ENCODE peak calls at places on chromosome 6, in eight cellular contexts. U is body of pancreas, V is lower leg skin, N is B cell, O is breast epithelium, J is cardiac fibroblast, C is lower lobe of right lung, F is keratinocyte. G is an unnamed sample.

GRCh38 chr6:90230547-90231240 is 65.9 kb downstream of the BACH2 start:
- DNase-seq in U (no peak), V (peak), N (no peak), O (no peak), J (peak), C (no peak), F (no peak), G (no peak)

GRCh38 chr6:149176971-149177667 is 140.4 kb upstream of the TAB2 start:
- DNase-seq in U (peak), V (no peak), N (no peak), O (no peak), J (no peak), C (no peak), F (no peak), G (no peak)

GRCh38 chr6:34519971-34520644 is 36.0 kb downstream of the SPDEF start:
- DNase-seq in U (no peak), V (no peak), N (no peak), O (no peak), J (no peak), C (no peak), F (no peak), G (no peak)

GRCh38 chr6:113281014-113281810 is 575.9 kb upstream of the MARCKS start:
- DNase-seq in U (no peak), V (no peak), N (no peak), O (no peak), J (peak), C (no peak), F (no peak), G (no peak)

GRCh38 chr6:1336246-1336843 is 24.4 kb downstream of the FOXQ1 start:
- DNase-seq in U (peak), V (peak), N (peak), O (peak), J (no peak), C (no peak), F (no peak), G (no peak)

GRCh38 chr6:165634486-165634885 is 28.6 kb downstream of the PDE10A start:
- DNase-seq in U (no peak), V (no peak), N (no peak), O (no peak), J (no peak), C (no peak), F (no peak), G (no peak)

GRCh38 chr6:141195251-141195832 is 937.4 kb upstream of the GJE1 start:
- DNase-seq in U (no peak), V (no peak), N (no peak), O (peak), J (no peak), C (no peak), F (no peak), G (no peak)

GRCh38 chr6:11525468-11526155 is 11.9 kb upstream of the TMEM170B start:
- DNase-seq in U (no peak), V (peak), N (no peak), O (peak), J (peak), C (no peak), F (no peak), G (no peak)

GRCh38 chr6:83067448-83068413 is at the start of gene DOP1A:
- DNase-seq in U (peak), V (peak), N (peak), O (peak), J (peak), C (peak), F (peak), G (peak)

GRCh38 chr6:122704086-122704485 is 75.4 kb upstream of the FABP7 start:
- DNase-seq in U (no peak), V (no peak), N (no peak), O (no peak), J (no peak), C (no peak), F (no peak), G (no peak)

GRCh38 chr6:78487401-78487800 is 379.9 kb upstream of the IRAK1BP1 start:
- DNase-seq in U (no peak), V (no peak), N (no peak), O (no peak), J (no peak), C (no peak), F (no peak), G (no peak)

GRCh38 chr6:11495565-11496145 is 41.9 kb upstream of the TMEM170B start:
- DNase-seq in U (no peak), V (no peak), N (no peak), O (no peak), J (no peak), C (no peak), F (no peak), G (no peak)

GRCh38 chr6:92376711-92377110 is 1042.6 kb downstream of the EPHA7 start:
- DNase-seq in U (no peak), V (no peak), N (no peak), O (no peak), J (no peak), C (no peak), F (no peak), G (no peak)

GRCh38 chr6:31171931-31172882 is 1.7 kb upstream of the POU5F1 start:
- DNase-seq in U (no peak), V (no peak), N (no peak), O (no peak), J (no peak), C (no peak), F (no peak), G (no peak)

GRCh38 chr6:154139894-154140293 is 100.9 kb downstream of the OPRM1 start:
- DNase-seq in U (no peak), V (no peak), N (no peak), O (no peak), J (no peak), C (no peak), F (no peak), G (no peak)

GRCh38 chr6:148915889-148916288 is 169.1 kb downstream of the UST start:
- DNase-seq in U (no peak), V (no peak), N (no peak), O (no peak), J (no peak), C (no peak), F (no peak), G (no peak)

GRCh38 chr6:137692806-137693205 is 174.3 kb upstream of the TNFAIP3 start:
- DNase-seq in U (no peak), V (no peak), N (no peak), O (no peak), J (no peak), C (no peak), F (no peak), G (no peak)

GRCh38 chr6:75337805-75338204 is 53.2 kb upstream of the TMEM30A start:
- DNase-seq in U (no peak), V (no peak), N (no peak), O (no peak), J (peak), C (no peak), F (no peak), G (no peak)

GRCh38 chr6:147287869-147288271 is 83.7 kb downstream of the STXBP5 start:
- DNase-seq in U (no peak), V (no peak), N (no peak), O (no peak), J (peak), C (no peak), F (no peak), G (no peak)

GRCh38 chr6:135535989-135536414 is 38.5 kb upstream of the AHI1 start:
- DNase-seq in U (no peak), V (no peak), N (peak), O (no peak), J (peak), C (no peak), F (peak), G (no peak)

GRCh38 chr6:20877008-20877937 is 343.0 kb downstream of the CDKAL1 start:
- DNase-seq in U (peak), V (peak), N (no peak), O (peak), J (peak), C (no peak), F (peak), G (no peak)

GRCh38 chr6:108114861-108115597 is 40.5 kb upstream of the OSTM1 start:
- DNase-seq in U (peak), V (peak), N (peak), O (no peak), J (peak), C (peak), F (no peak), G (no peak)
- TF ChIP-seq CTCF in U (peak), V (no peak), N (no peak), O (no peak), J (no peak), C (no peak), F (no peak), G (no peak)

DNA sequence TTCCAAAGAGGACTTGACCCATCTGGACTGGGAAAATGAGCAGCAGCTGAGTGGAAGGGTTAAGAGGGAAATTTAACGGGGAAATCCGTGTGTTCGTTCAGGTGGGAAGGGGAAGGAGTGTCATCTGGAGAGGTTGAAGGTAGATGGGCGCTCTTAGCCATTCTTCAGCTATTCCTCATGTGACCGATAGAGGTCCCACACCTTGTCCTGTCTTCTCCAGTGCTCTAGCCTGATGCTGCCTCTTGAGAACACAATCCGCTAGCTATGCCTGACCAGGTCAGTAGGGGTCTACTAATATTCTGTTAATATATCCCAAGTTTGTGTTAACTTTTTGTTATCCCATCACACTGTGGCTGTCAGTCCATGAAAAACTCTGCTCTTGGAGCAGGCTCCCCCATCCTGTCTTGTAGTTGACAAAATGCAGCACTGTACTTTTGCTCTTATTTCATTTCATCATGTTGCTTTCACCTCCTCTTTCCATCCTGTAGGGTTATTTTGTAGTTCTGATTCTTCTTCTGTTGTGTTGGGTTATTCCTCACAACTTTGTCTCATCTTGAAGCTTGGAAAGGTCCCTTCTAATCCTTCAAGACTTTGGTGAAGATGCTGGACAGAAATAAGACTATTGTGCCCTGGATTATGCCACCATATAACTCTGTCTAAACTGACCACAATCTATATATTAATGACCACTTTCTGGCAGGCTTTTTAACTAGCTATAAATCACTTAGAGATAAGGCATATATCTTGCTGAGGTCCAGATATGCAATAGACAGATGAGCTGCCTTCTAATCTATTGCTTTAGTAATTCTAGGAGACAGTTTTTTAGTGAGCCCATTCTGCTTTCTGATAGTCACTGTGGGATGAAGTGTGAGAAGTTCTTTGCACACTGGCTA is 123.4 kb upstream of the SUPT3H start:
- DNase-seq in U (no peak), V (no peak), N (no peak), O (no peak), J (no peak), C (no peak), F (no peak), G (no peak)
- TF ChIP-seq CTCF in U (no peak), V (no peak), N (no peak), O (no peak), J (peak), C (no peak), F (no peak), G (no peak)

DNA sequence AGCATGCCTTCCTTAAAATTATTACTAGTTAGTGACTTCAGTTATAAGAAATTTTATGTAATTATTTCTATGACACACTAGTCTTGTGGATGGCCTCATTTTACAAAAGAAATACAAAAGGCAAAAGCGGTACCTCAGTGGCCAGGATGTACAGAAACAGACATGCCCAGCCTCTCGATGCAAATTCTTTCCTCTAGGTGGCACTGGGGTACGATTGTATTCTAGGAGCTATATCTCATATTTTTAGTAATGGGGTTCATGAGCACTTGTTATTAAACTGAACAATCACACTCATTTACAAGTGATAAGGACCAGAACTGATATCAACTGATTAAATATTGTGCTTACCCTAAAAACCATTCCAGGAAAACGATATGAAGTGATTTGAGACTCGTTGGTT is 59.8 kb downstream of the SOD2 start:
- DNase-seq in U (no peak), V (no peak), N (no peak), O (no peak), J (peak), C (no peak), F (no peak), G (no peak)
- TF ChIP-seq CTCF in U (peak), V (no peak), N (no peak), O (no peak), J (peak), C (peak), F (peak), G (no peak)

DNA sequence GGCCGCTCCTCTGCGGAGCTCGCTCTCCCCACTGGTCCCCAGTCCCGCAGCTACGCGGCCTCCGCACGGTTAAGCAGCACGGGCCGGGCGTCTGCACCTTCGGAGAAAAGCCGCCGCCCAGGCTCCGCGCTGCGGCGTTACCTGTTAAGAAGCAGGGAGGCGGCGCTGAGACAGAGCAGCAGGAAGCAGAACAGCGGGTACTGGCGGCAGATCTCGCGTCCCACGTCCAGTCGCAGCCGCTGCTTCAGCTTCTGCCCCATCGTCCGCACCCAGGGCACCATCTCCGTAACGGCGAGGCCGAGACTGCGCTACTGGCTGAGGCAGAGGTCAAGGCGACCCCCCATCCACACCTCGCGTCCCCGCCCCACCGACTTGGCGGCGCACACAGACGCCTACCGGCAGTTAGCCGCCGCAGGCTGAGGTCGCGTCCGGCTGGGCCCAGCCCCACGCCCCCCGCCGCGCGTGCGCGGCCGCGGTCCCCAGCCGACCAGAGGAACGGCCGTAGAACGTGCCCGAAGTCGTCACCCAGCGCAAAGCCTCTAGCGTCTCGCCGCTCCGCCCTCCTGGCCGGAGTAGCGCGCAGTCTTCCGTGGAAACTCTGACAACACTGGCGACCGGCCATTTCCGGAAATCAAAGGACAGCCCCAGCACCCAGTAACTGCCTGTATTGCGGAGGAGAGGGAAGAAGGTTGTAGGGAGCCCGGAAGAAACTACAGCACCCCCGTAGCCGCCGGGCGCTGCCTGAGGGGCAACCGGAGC is at the start of gene SNX14:
- DNase-seq in U (peak), V (peak), N (peak), O (peak), J (peak), C (peak), F (peak), G (peak)
- TF ChIP-seq CTCF in U (peak), V (no peak), N (no peak), O (no peak), J (no peak), C (peak), F (peak), G (no peak)

GRCh38 chr6:52503344-52503747 is 73.5 kb downstream of the TRAM2 start:
- DNase-seq in U (no peak), V (no peak), N (no peak), O (no peak), J (no peak), C (no peak), F (no peak), G (no peak)
- TF ChIP-seq CTCF in U (no peak), V (no peak), N (no peak), O (no peak), J (peak), C (no peak), F (peak), G (no peak)

GRCh38 chr6:3294921-3295871 is 36.4 kb downstream of the PSMG4 start:
- DNase-seq in U (no peak), V (peak), N (no peak), O (no peak), J (no peak), C (no peak), F (no peak), G (no peak)
- TF ChIP-seq CTCF in U (peak), V (no peak), N (no peak), O (no peak), J (no peak), C (no peak), F (no peak), G (no peak)

DNA sequence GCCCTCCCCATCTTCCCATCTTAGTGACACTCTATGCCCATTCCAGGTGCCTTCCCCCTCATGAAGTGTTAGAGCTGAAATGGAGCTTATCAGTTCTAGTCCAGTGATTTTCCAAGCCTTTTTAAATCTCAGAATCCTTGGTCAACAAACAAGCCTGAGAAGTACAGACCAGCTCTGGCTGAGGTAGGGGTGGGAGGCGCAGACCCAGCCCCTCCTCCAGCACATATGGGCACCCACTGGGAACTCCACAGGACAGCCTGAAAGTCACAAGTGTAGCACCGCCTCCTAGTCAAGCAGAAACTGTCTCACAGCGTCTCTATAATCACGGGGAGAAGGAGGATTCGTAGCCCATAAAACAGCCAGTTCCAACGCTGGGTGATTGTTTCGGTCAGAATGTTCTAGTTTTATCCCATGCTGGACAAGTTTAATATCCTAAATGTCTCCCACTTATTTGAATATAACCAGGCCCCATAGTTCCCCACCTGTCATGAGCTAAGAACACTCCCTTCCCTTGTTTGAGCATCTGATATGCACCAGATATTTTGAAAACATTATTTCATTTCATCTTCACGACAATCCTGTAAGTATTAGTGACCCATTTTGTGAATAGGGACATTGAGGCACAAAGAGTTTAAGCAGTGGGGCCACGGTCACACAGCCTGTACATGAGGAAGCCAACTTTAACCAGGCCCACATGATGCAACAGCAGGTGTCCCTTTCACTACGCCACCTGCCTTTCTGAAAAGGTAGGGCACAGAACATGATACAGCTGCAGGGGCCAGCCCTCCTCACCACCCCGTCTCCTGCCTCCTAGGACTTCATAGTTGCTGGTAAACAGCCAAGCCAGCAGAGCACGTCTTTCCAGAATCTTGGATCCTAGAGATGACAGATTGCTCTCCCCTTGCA is 40.1 kb downstream of the TRAF3IP2 start:
- DNase-seq in U (peak), V (no peak), N (peak), O (no peak), J (no peak), C (no peak), F (no peak), G (no peak)
- TF ChIP-seq CTCF in U (peak), V (no peak), N (peak), O (no peak), J (no peak), C (no peak), F (peak), G (no peak)

GRCh38 chr6:99614430-99615161 is 8.0 kb downstream of the PRDM13 start:
- DNase-seq in U (no peak), V (no peak), N (peak), O (no peak), J (no peak), C (peak), F (no peak), G (no peak)

GRCh38 chr6:99613705-99614429 is 7.2 kb downstream of the PRDM13 start:
- DNase-seq in U (no peak), V (no peak), N (peak), O (no peak), J (no peak), C (peak), F (no peak), G (no peak)

GRCh38 chr6:99611148-99611547 is 4.5 kb downstream of the PRDM13 start:
- DNase-seq in U (no peak), V (no peak), N (no peak), O (no peak), J (no peak), C (no peak), F (no peak), G (no peak)

GRCh38 chr6:99613398-99613704 is 6.7 kb downstream of the PRDM13 start:
- DNase-seq in U (no peak), V (peak), N (peak), O (no peak), J (peak), C (peak), F (no peak), G (no peak)

GRCh38 chr6:99612551-99613397 is 6.1 kb downstream of the PRDM13 start:
- DNase-seq in U (no peak), V (no peak), N (peak), O (no peak), J (no peak), C (no peak), F (no peak), G (no peak)
- TF ChIP-seq CTCF in U (no peak), V (no peak), N (no peak), O (no peak), J (no peak), C (no peak), F (no peak), G (no peak)